ENCODE peak calls at places on chromosomes 12 and 14, in five cellular contexts. One of them, this sample, is unnamed.
A peak's percentile ranks its signal among the peaks of the same experiment; 100 is the strongest.

GRCh38 chr12:74365178-74365964 is 172.3 kb upstream of the ATXN7L3B start:
- DNase-seq in tibial artery: no peak
- DNase-seq in stimulated activated CD4-positive, alpha-beta T cell treated with anti-CD3 and anti-CD28 coated beads, Interleukin-12 subunit alpha, Interleukin-12 subunit beta, amount 100 ng/mL, for 4 hours: no peak
- DNase-seq in activated CD4-positive, alpha-beta T cell treated with anti-CD3 and anti-CD28 coated beads for 1 hour: no peak
- DNase-seq in HTR-8/SVneo: peak; percentile 11
- DNase-seq in this sample: no peak

GRCh38 chr12:95605087-95605486 is 53.8 kb upstream of the USP44 start:
- DNase-seq in stimulated activated CD4-positive, alpha-beta T cell treated with anti-CD3 and anti-CD28 coated beads, Interleukin-12 subunit alpha, Interleukin-12 subunit beta, amount 100 ng/mL, for 4 hours: no peak
- DNase-seq in tibial artery: no peak
- DNase-seq in activated CD4-positive, alpha-beta T cell treated with anti-CD3 and anti-CD28 coated beads for 1 hour: no peak
- DNase-seq in HTR-8/SVneo: peak; percentile 26
- DNase-seq in this sample: no peak

GRCh38 chr12:132724506-132725220 is 14.0 kb downstream of the PGAM5 start:
- DNase-seq in stimulated activated CD4-positive, alpha-beta T cell treated with anti-CD3 and anti-CD28 coated beads, Interleukin-12 subunit alpha, Interleukin-12 subunit beta, amount 100 ng/mL, for 4 hours: no peak
- DNase-seq in activated CD4-positive, alpha-beta T cell treated with anti-CD3 and anti-CD28 coated beads for 1 hour: no peak
- DNase-seq in tibial artery: no peak
- DNase-seq in HTR-8/SVneo: no peak
- DNase-seq in this sample: no peak

GRCh38 chr14:51784466-51784865 is 75.9 kb upstream of the GNG2 start:
- DNase-seq in activated CD4-positive, alpha-beta T cell treated with anti-CD3 and anti-CD28 coated beads for 1 hour: no peak
- DNase-seq in tibial artery: no peak
- DNase-seq in HTR-8/SVneo: no peak
- DNase-seq in stimulated activated CD4-positive, alpha-beta T cell treated with anti-CD3 and anti-CD28 coated beads, Interleukin-12 subunit alpha, Interleukin-12 subunit beta, amount 100 ng/mL, for 4 hours: no peak
- DNase-seq in this sample: no peak

GRCh38 chr12:131882804-131883520 is 11.5 kb upstream of the ULK1 start:
- DNase-seq in stimulated activated CD4-positive, alpha-beta T cell treated with anti-CD3 and anti-CD28 coated beads, Interleukin-12 subunit alpha, Interleukin-12 subunit beta, amount 100 ng/mL, for 4 hours: no peak
- DNase-seq in activated CD4-positive, alpha-beta T cell treated with anti-CD3 and anti-CD28 coated beads for 1 hour: no peak
- DNase-seq in HTR-8/SVneo: no peak
- DNase-seq in tibial artery: no peak
- DNase-seq in this sample: no peak

GRCh38 chr14:104366931-104367810 is 212.4 kb upstream of the C14orf180 start:
- DNase-seq in stimulated activated CD4-positive, alpha-beta T cell treated with anti-CD3 and anti-CD28 coated beads, Interleukin-12 subunit alpha, Interleukin-12 subunit beta, amount 100 ng/mL, for 4 hours: no peak
- DNase-seq in activated CD4-positive, alpha-beta T cell treated with anti-CD3 and anti-CD28 coated beads for 1 hour: no peak
- DNase-seq in tibial artery: no peak
- DNase-seq in HTR-8/SVneo: no peak
- DNase-seq in this sample: no peak

GRCh38 chr14:78018283-78018682 is 151.9 kb upstream of the NRXN3 start:
- DNase-seq in stimulated activated CD4-positive, alpha-beta T cell treated with anti-CD3 and anti-CD28 coated beads, Interleukin-12 subunit alpha, Interleukin-12 subunit beta, amount 100 ng/mL, for 4 hours: no peak
- DNase-seq in HTR-8/SVneo: no peak
- DNase-seq in activated CD4-positive, alpha-beta T cell treated with anti-CD3 and anti-CD28 coated beads for 1 hour: no peak
- DNase-seq in tibial artery: no peak
- DNase-seq in this sample: no peak

GRCh38 chr12:29278673-29279420 is 102.1 kb downstream of the ERGIC2 start:
- DNase-seq in stimulated activated CD4-positive, alpha-beta T cell treated with anti-CD3 and anti-CD28 coated beads, Interleukin-12 subunit alpha, Interleukin-12 subunit beta, amount 100 ng/mL, for 4 hours: no peak
- DNase-seq in activated CD4-positive, alpha-beta T cell treated with anti-CD3 and anti-CD28 coated beads for 1 hour: no peak
- DNase-seq in tibial artery: no peak
- DNase-seq in HTR-8/SVneo: no peak
- DNase-seq in this sample: no peak

GRCh38 chr14:65650843-65651242 is 238.3 kb downstream of the FUT8 start:
- DNase-seq in tibial artery: no peak
- DNase-seq in stimulated activated CD4-positive, alpha-beta T cell treated with anti-CD3 and anti-CD28 coated beads, Interleukin-12 subunit alpha, Interleukin-12 subunit beta, amount 100 ng/mL, for 4 hours: no peak
- DNase-seq in HTR-8/SVneo: no peak
- DNase-seq in activated CD4-positive, alpha-beta T cell treated with anti-CD3 and anti-CD28 coated beads for 1 hour: no peak
- DNase-seq in this sample: no peak

GRCh38 chr12:47734725-47735480 is 9.6 kb upstream of the ENDOU start:
- DNase-seq in HTR-8/SVneo: no peak
- DNase-seq in tibial artery: no peak
- DNase-seq in stimulated activated CD4-positive, alpha-beta T cell treated with anti-CD3 and anti-CD28 coated beads, Interleukin-12 subunit alpha, Interleukin-12 subunit beta, amount 100 ng/mL, for 4 hours: no peak
- DNase-seq in activated CD4-positive, alpha-beta T cell treated with anti-CD3 and anti-CD28 coated beads for 1 hour: no peak
- DNase-seq in this sample: no peak

GRCh38 chr12:66043035-66043434 is 87.5 kb downstream of the LLPH start:
- DNase-seq in tibial artery: no peak
- DNase-seq in stimulated activated CD4-positive, alpha-beta T cell treated with anti-CD3 and anti-CD28 coated beads, Interleukin-12 subunit alpha, Interleukin-12 subunit beta, amount 100 ng/mL, for 4 hours: no peak
- DNase-seq in activated CD4-positive, alpha-beta T cell treated with anti-CD3 and anti-CD28 coated beads for 1 hour: no peak
- DNase-seq in HTR-8/SVneo: no peak
- DNase-seq in this sample: no peak

GRCh38 chr14:68239988-68240387 is 420.4 kb downstream of the RAD51B start:
- DNase-seq in activated CD4-positive, alpha-beta T cell treated with anti-CD3 and anti-CD28 coated beads for 1 hour: no peak
- DNase-seq in stimulated activated CD4-positive, alpha-beta T cell treated with anti-CD3 and anti-CD28 coated beads, Interleukin-12 subunit alpha, Interleukin-12 subunit beta, amount 100 ng/mL, for 4 hours: no peak
- DNase-seq in tibial artery: no peak
- DNase-seq in HTR-8/SVneo: no peak
- DNase-seq in this sample: no peak

GRCh38 chr14:78700236-78700635 is 530.1 kb downstream of the NRXN3 start:
- DNase-seq in stimulated activated CD4-positive, alpha-beta T cell treated with anti-CD3 and anti-CD28 coated beads, Interleukin-12 subunit alpha, Interleukin-12 subunit beta, amount 100 ng/mL, for 4 hours: no peak
- DNase-seq in activated CD4-positive, alpha-beta T cell treated with anti-CD3 and anti-CD28 coated beads for 1 hour: no peak
- DNase-seq in HTR-8/SVneo: no peak
- DNase-seq in tibial artery: no peak
- DNase-seq in this sample: no peak

GRCh38 chr12:57583008-57583831 is 7.8 kb upstream of the PIP4K2C start:
- DNase-seq in tibial artery: peak; percentile 72
- DNase-seq in stimulated activated CD4-positive, alpha-beta T cell treated with anti-CD3 and anti-CD28 coated beads, Interleukin-12 subunit alpha, Interleukin-12 subunit beta, amount 100 ng/mL, for 4 hours: peak; percentile 38
- DNase-seq in activated CD4-positive, alpha-beta T cell treated with anti-CD3 and anti-CD28 coated beads for 1 hour: peak; percentile 41
- DNase-seq in HTR-8/SVneo: peak; percentile 93
- DNase-seq in this sample: no peak

GRCh38 chr14:67577181-67577580 is 22.9 kb downstream of the PIGH start:
- DNase-seq in tibial artery: peak; percentile 32
- DNase-seq in activated CD4-positive, alpha-beta T cell treated with anti-CD3 and anti-CD28 coated beads for 1 hour: no peak
- DNase-seq in stimulated activated CD4-positive, alpha-beta T cell treated with anti-CD3 and anti-CD28 coated beads, Interleukin-12 subunit alpha, Interleukin-12 subunit beta, amount 100 ng/mL, for 4 hours: no peak
- DNase-seq in HTR-8/SVneo: no peak
- DNase-seq in this sample: no peak

GRCh38 chr14:37903561-37904191 is 304.0 kb upstream of the SSTR1 start:
- DNase-seq in tibial artery: no peak
- DNase-seq in stimulated activated CD4-positive, alpha-beta T cell treated with anti-CD3 and anti-CD28 coated beads, Interleukin-12 subunit alpha, Interleukin-12 subunit beta, amount 100 ng/mL, for 4 hours: no peak
- DNase-seq in HTR-8/SVneo: peak; percentile 27
- DNase-seq in activated CD4-positive, alpha-beta T cell treated with anti-CD3 and anti-CD28 coated beads for 1 hour: no peak
- DNase-seq in this sample: no peak

GRCh38 chr12:26701604-26702215 is 131.3 kb downstream of the ITPR2 start:
- DNase-seq in activated CD4-positive, alpha-beta T cell treated with anti-CD3 and anti-CD28 coated beads for 1 hour: no peak
- DNase-seq in stimulated activated CD4-positive, alpha-beta T cell treated with anti-CD3 and anti-CD28 coated beads, Interleukin-12 subunit alpha, Interleukin-12 subunit beta, amount 100 ng/mL, for 4 hours: no peak
- DNase-seq in tibial artery: no peak
- DNase-seq in HTR-8/SVneo: no peak
- DNase-seq in this sample: no peak

GRCh38 chr14:68685419-68686211 is 107.3 kb downstream of the ZFP36L1 start:
- DNase-seq in tibial artery: peak; percentile 60
- DNase-seq in stimulated activated CD4-positive, alpha-beta T cell treated with anti-CD3 and anti-CD28 coated beads, Interleukin-12 subunit alpha, Interleukin-12 subunit beta, amount 100 ng/mL, for 4 hours: peak; percentile 52
- DNase-seq in HTR-8/SVneo: peak; percentile 86
- DNase-seq in activated CD4-positive, alpha-beta T cell treated with anti-CD3 and anti-CD28 coated beads for 1 hour: peak; percentile 70
- DNase-seq in this sample: peak; percentile 17

GRCh38 chr12:61647566-61647965 is 612.6 kb upstream of the USP15 start:
- DNase-seq in activated CD4-positive, alpha-beta T cell treated with anti-CD3 and anti-CD28 coated beads for 1 hour: no peak
- DNase-seq in stimulated activated CD4-positive, alpha-beta T cell treated with anti-CD3 and anti-CD28 coated beads, Interleukin-12 subunit alpha, Interleukin-12 subunit beta, amount 100 ng/mL, for 4 hours: no peak
- DNase-seq in tibial artery: no peak
- DNase-seq in HTR-8/SVneo: no peak
- DNase-seq in this sample: no peak

GRCh38 chr14:102264775-102265174 is 40.2 kb downstream of the MOK start:
- DNase-seq in HTR-8/SVneo: no peak
- DNase-seq in stimulated activated CD4-positive, alpha-beta T cell treated with anti-CD3 and anti-CD28 coated beads, Interleukin-12 subunit alpha, Interleukin-12 subunit beta, amount 100 ng/mL, for 4 hours: no peak
- DNase-seq in tibial artery: no peak
- DNase-seq in activated CD4-positive, alpha-beta T cell treated with anti-CD3 and anti-CD28 coated beads for 1 hour: no peak
- DNase-seq in this sample: no peak

GRCh38 chr14:102182190-102182589 is 42.5 kb downstream of the WDR20 start:
- DNase-seq in tibial artery: no peak
- DNase-seq in activated CD4-positive, alpha-beta T cell treated with anti-CD3 and anti-CD28 coated beads for 1 hour: no peak
- DNase-seq in stimulated activated CD4-positive, alpha-beta T cell treated with anti-CD3 and anti-CD28 coated beads, Interleukin-12 subunit alpha, Interleukin-12 subunit beta, amount 100 ng/mL, for 4 hours: no peak
- DNase-seq in HTR-8/SVneo: no peak
- DNase-seq in this sample: no peak

GRCh38 chr14:90290612-90291011 is 34.3 kb downstream of the PSMC1 start:
- DNase-seq in activated CD4-positive, alpha-beta T cell treated with anti-CD3 and anti-CD28 coated beads for 1 hour: no peak
- DNase-seq in tibial artery: no peak
- DNase-seq in HTR-8/SVneo: no peak
- DNase-seq in stimulated activated CD4-positive, alpha-beta T cell treated with anti-CD3 and anti-CD28 coated beads, Interleukin-12 subunit alpha, Interleukin-12 subunit beta, amount 100 ng/mL, for 4 hours: no peak
- DNase-seq in this sample: no peak

GRCh38 chr14:92747701-92748258 is 647 bp downstream of the LGMN start:
- DNase-seq in tibial artery: no peak
- DNase-seq in activated CD4-positive, alpha-beta T cell treated with anti-CD3 and anti-CD28 coated beads for 1 hour: no peak
- DNase-seq in HTR-8/SVneo: no peak
- DNase-seq in stimulated activated CD4-positive, alpha-beta T cell treated with anti-CD3 and anti-CD28 coated beads, Interleukin-12 subunit alpha, Interleukin-12 subunit beta, amount 100 ng/mL, for 4 hours: no peak
- DNase-seq in this sample: no peak

GRCh38 chr12:124862768-124863408 is 776 bp downstream of the SCARB1 start:
- DNase-seq in tibial artery: no peak
- DNase-seq in stimulated activated CD4-positive, alpha-beta T cell treated with anti-CD3 and anti-CD28 coated beads, Interleukin-12 subunit alpha, Interleukin-12 subunit beta, amount 100 ng/mL, for 4 hours: peak; percentile 11
- DNase-seq in activated CD4-positive, alpha-beta T cell treated with anti-CD3 and anti-CD28 coated beads for 1 hour: no peak
- DNase-seq in HTR-8/SVneo: peak; percentile 34
- DNase-seq in this sample: no peak

GRCh38 chr12:96261557-96261956 is 67.4 kb downstream of the ELK3 start:
- DNase-seq in stimulated activated CD4-positive, alpha-beta T cell treated with anti-CD3 and anti-CD28 coated beads, Interleukin-12 subunit alpha, Interleukin-12 subunit beta, amount 100 ng/mL, for 4 hours: no peak
- DNase-seq in activated CD4-positive, alpha-beta T cell treated with anti-CD3 and anti-CD28 coated beads for 1 hour: no peak
- DNase-seq in HTR-8/SVneo: no peak
- DNase-seq in tibial artery: no peak
- DNase-seq in this sample: no peak

GRCh38 chr12:28442101-28442500 is 251.8 kb downstream of the CCDC91 start:
- DNase-seq in activated CD4-positive, alpha-beta T cell treated with anti-CD3 and anti-CD28 coated beads for 1 hour: no peak
- DNase-seq in HTR-8/SVneo: no peak
- DNase-seq in tibial artery: no peak
- DNase-seq in stimulated activated CD4-positive, alpha-beta T cell treated with anti-CD3 and anti-CD28 coated beads, Interleukin-12 subunit alpha, Interleukin-12 subunit beta, amount 100 ng/mL, for 4 hours: no peak
- DNase-seq in this sample: no peak

GRCh38 chr14:31510222-31510621 is 22.4 kb upstream of the GPR33 start:
- DNase-seq in stimulated activated CD4-positive, alpha-beta T cell treated with anti-CD3 and anti-CD28 coated beads, Interleukin-12 subunit alpha, Interleukin-12 subunit beta, amount 100 ng/mL, for 4 hours: no peak
- DNase-seq in activated CD4-positive, alpha-beta T cell treated with anti-CD3 and anti-CD28 coated beads for 1 hour: no peak
- DNase-seq in HTR-8/SVneo: peak; percentile 49
- DNase-seq in tibial artery: no peak
- DNase-seq in this sample: no peak

GRCh38 chr12:62130400-62130799 is 129.8 kb upstream of the USP15 start:
- DNase-seq in stimulated activated CD4-positive, alpha-beta T cell treated with anti-CD3 and anti-CD28 coated beads, Interleukin-12 subunit alpha, Interleukin-12 subunit beta, amount 100 ng/mL, for 4 hours: no peak
- DNase-seq in activated CD4-positive, alpha-beta T cell treated with anti-CD3 and anti-CD28 coated beads for 1 hour: no peak
- DNase-seq in HTR-8/SVneo: no peak
- DNase-seq in tibial artery: no peak
- DNase-seq in this sample: no peak

GRCh38 chr14:50619569-50620141 is 48.5 kb downstream of the SAV1 start:
- DNase-seq in tibial artery: no peak
- DNase-seq in activated CD4-positive, alpha-beta T cell treated with anti-CD3 and anti-CD28 coated beads for 1 hour: no peak
- DNase-seq in stimulated activated CD4-positive, alpha-beta T cell treated with anti-CD3 and anti-CD28 coated beads, Interleukin-12 subunit alpha, Interleukin-12 subunit beta, amount 100 ng/mL, for 4 hours: no peak
- DNase-seq in HTR-8/SVneo: peak; percentile 34
- DNase-seq in this sample: no peak